ENCODE peak calls at places on chromosome 13, in nine cellular contexts. One of them, this sample, is unnamed.

GRCh38 chr13:42068886-42069285 is 20.4 kb downstream of the DGKH start:
- DNase-seq in fibroblast of lung: no peak
- DNase-seq in stimulated activated CD4-positive, alpha-beta T cell treated with anti-CD3 and anti-CD28 coated beads, Interleukin-1b, Interleukin-23, amount 100 ng/mL, for 4 hours: no peak
- DNase-seq in GF-D8: no peak
- DNase-seq in HCT116: no peak
- DNase-seq in GM20000: no peak
- DNase-seq in T-helper 2 cell: no peak
- DNase-seq in caudate nucleus: no peak
- DNase-seq in naive thymus-derived CD4-positive, alpha-beta T cell: no peak
- DNase-seq in this sample: no peak

GRCh38 chr13:113864303-113864890 is 521 bp upstream of the GAS6 start:
- DNase-seq in fibroblast of lung: no peak
- DNase-seq in stimulated activated CD4-positive, alpha-beta T cell treated with anti-CD3 and anti-CD28 coated beads, Interleukin-1b, Interleukin-23, amount 100 ng/mL, for 4 hours: no peak
- DNase-seq in GF-D8: no peak
- DNase-seq in HCT116: no peak
- DNase-seq in GM20000: no peak
- DNase-seq in T-helper 2 cell: no peak
- DNase-seq in caudate nucleus: no peak
- DNase-seq in naive thymus-derived CD4-positive, alpha-beta T cell: no peak
- DNase-seq in this sample: no peak

GRCh38 chr13:113573065-113573464 is 11.5 kb upstream of the TFDP1 start:
- DNase-seq in fibroblast of lung: no peak
- DNase-seq in stimulated activated CD4-positive, alpha-beta T cell treated with anti-CD3 and anti-CD28 coated beads, Interleukin-1b, Interleukin-23, amount 100 ng/mL, for 4 hours: no peak
- DNase-seq in GF-D8: no peak
- DNase-seq in HCT116: no peak
- DNase-seq in GM20000: no peak
- DNase-seq in T-helper 2 cell: no peak
- DNase-seq in caudate nucleus: no peak
- DNase-seq in naive thymus-derived CD4-positive, alpha-beta T cell: no peak
- DNase-seq in this sample: no peak

GRCh38 chr13:29526741-29527140 is 68.7 kb downstream of the SLC7A1 start:
- DNase-seq in fibroblast of lung: no peak
- DNase-seq in stimulated activated CD4-positive, alpha-beta T cell treated with anti-CD3 and anti-CD28 coated beads, Interleukin-1b, Interleukin-23, amount 100 ng/mL, for 4 hours: no peak
- DNase-seq in GF-D8: no peak
- DNase-seq in HCT116: no peak
- DNase-seq in GM20000: no peak
- DNase-seq in T-helper 2 cell: no peak
- DNase-seq in caudate nucleus: no peak
- DNase-seq in naive thymus-derived CD4-positive, alpha-beta T cell: no peak
- DNase-seq in this sample: no peak

GRCh38 chr13:37627428-37627827 is 28.9 kb upstream of the POSTN start:
- DNase-seq in fibroblast of lung: no peak
- DNase-seq in stimulated activated CD4-positive, alpha-beta T cell treated with anti-CD3 and anti-CD28 coated beads, Interleukin-1b, Interleukin-23, amount 100 ng/mL, for 4 hours: no peak
- DNase-seq in GF-D8: no peak
- DNase-seq in HCT116: no peak
- DNase-seq in GM20000: no peak
- DNase-seq in T-helper 2 cell: no peak
- DNase-seq in caudate nucleus: no peak
- DNase-seq in naive thymus-derived CD4-positive, alpha-beta T cell: no peak
- DNase-seq in this sample: no peak

GRCh38 chr13:110593430-110594130 is 21.8 kb upstream of the NAXD start:
- DNase-seq in fibroblast of lung: peak; percentile 73
- DNase-seq in stimulated activated CD4-positive, alpha-beta T cell treated with anti-CD3 and anti-CD28 coated beads, Interleukin-1b, Interleukin-23, amount 100 ng/mL, for 4 hours: no peak
- DNase-seq in GF-D8: peak; percentile 53
- DNase-seq in HCT116: peak; percentile 50
- DNase-seq in GM20000: peak; percentile 78
- DNase-seq in T-helper 2 cell: peak; percentile 57
- DNase-seq in caudate nucleus: no peak
- DNase-seq in naive thymus-derived CD4-positive, alpha-beta T cell: peak; percentile 23
- DNase-seq in this sample: no peak

GRCh38 chr13:72960541-72960940 is 98.3 kb upstream of the KLF5 start:
- DNase-seq in fibroblast of lung: no peak
- DNase-seq in stimulated activated CD4-positive, alpha-beta T cell treated with anti-CD3 and anti-CD28 coated beads, Interleukin-1b, Interleukin-23, amount 100 ng/mL, for 4 hours: no peak
- DNase-seq in GF-D8: no peak
- DNase-seq in HCT116: no peak
- DNase-seq in GM20000: no peak
- DNase-seq in T-helper 2 cell: no peak
- DNase-seq in caudate nucleus: no peak
- DNase-seq in naive thymus-derived CD4-positive, alpha-beta T cell: no peak
- DNase-seq in this sample: no peak

GRCh38 chr13:38399540-38399939 is 49.9 kb downstream of the UFM1 start:
- DNase-seq in fibroblast of lung: peak; percentile 43
- DNase-seq in stimulated activated CD4-positive, alpha-beta T cell treated with anti-CD3 and anti-CD28 coated beads, Interleukin-1b, Interleukin-23, amount 100 ng/mL, for 4 hours: no peak
- DNase-seq in GF-D8: no peak
- DNase-seq in HCT116: no peak
- DNase-seq in GM20000: no peak
- DNase-seq in T-helper 2 cell: no peak
- DNase-seq in caudate nucleus: no peak
- DNase-seq in naive thymus-derived CD4-positive, alpha-beta T cell: no peak
- DNase-seq in this sample: no peak

GRCh38 chr13:79320433-79320832 is 85.6 kb downstream of the RBM26 start:
- DNase-seq in fibroblast of lung: no peak
- DNase-seq in stimulated activated CD4-positive, alpha-beta T cell treated with anti-CD3 and anti-CD28 coated beads, Interleukin-1b, Interleukin-23, amount 100 ng/mL, for 4 hours: no peak
- DNase-seq in GF-D8: no peak
- DNase-seq in HCT116: no peak
- DNase-seq in GM20000: no peak
- DNase-seq in T-helper 2 cell: no peak
- DNase-seq in caudate nucleus: no peak
- DNase-seq in naive thymus-derived CD4-positive, alpha-beta T cell: no peak
- DNase-seq in this sample: no peak

GRCh38 chr13:40355126-40355719 is 311.2 kb downstream of the FOXO1 start:
- DNase-seq in fibroblast of lung: no peak
- DNase-seq in stimulated activated CD4-positive, alpha-beta T cell treated with anti-CD3 and anti-CD28 coated beads, Interleukin-1b, Interleukin-23, amount 100 ng/mL, for 4 hours: no peak
- DNase-seq in GF-D8: no peak
- DNase-seq in HCT116: no peak
- DNase-seq in GM20000: no peak
- DNase-seq in T-helper 2 cell: no peak
- DNase-seq in caudate nucleus: no peak
- DNase-seq in naive thymus-derived CD4-positive, alpha-beta T cell: no peak
- DNase-seq in this sample: no peak

GRCh38 chr13:50079278-50080157 is 64.3 kb downstream of the KCNRG start:
- DNase-seq in fibroblast of lung: peak; percentile 33
- DNase-seq in stimulated activated CD4-positive, alpha-beta T cell treated with anti-CD3 and anti-CD28 coated beads, Interleukin-1b, Interleukin-23, amount 100 ng/mL, for 4 hours: no peak
- DNase-seq in GF-D8: no peak
- DNase-seq in HCT116: no peak
- DNase-seq in GM20000: no peak
- DNase-seq in T-helper 2 cell: no peak
- DNase-seq in caudate nucleus: no peak
- DNase-seq in naive thymus-derived CD4-positive, alpha-beta T cell: no peak
- DNase-seq in this sample: no peak

GRCh38 chr13:27967736-27968315 is 1.3 kb downstream of the CDX2 start:
- DNase-seq in fibroblast of lung: no peak
- DNase-seq in stimulated activated CD4-positive, alpha-beta T cell treated with anti-CD3 and anti-CD28 coated beads, Interleukin-1b, Interleukin-23, amount 100 ng/mL, for 4 hours: no peak
- DNase-seq in GF-D8: no peak
- DNase-seq in HCT116: no peak
- DNase-seq in GM20000: peak; percentile 44
- DNase-seq in T-helper 2 cell: no peak
- DNase-seq in caudate nucleus: no peak
- DNase-seq in naive thymus-derived CD4-positive, alpha-beta T cell: no peak
- DNase-seq in this sample: no peak

GRCh38 chr13:32284927-32285632 is 30.1 kb downstream of the ZAR1L start:
- DNase-seq in fibroblast of lung: peak; percentile 65
- DNase-seq in stimulated activated CD4-positive, alpha-beta T cell treated with anti-CD3 and anti-CD28 coated beads, Interleukin-1b, Interleukin-23, amount 100 ng/mL, for 4 hours: no peak
- DNase-seq in GF-D8: no peak
- DNase-seq in HCT116: peak; percentile 7
- DNase-seq in GM20000: no peak
- DNase-seq in T-helper 2 cell: no peak
- DNase-seq in caudate nucleus: no peak
- DNase-seq in naive thymus-derived CD4-positive, alpha-beta T cell: no peak
- DNase-seq in this sample: no peak

GRCh38 chr13:22499919-22500318 is 680.9 kb upstream of the SGCG start:
- DNase-seq in fibroblast of lung: no peak
- DNase-seq in stimulated activated CD4-positive, alpha-beta T cell treated with anti-CD3 and anti-CD28 coated beads, Interleukin-1b, Interleukin-23, amount 100 ng/mL, for 4 hours: no peak
- DNase-seq in GF-D8: no peak
- DNase-seq in HCT116: no peak
- DNase-seq in GM20000: no peak
- DNase-seq in T-helper 2 cell: no peak
- DNase-seq in caudate nucleus: no peak
- DNase-seq in naive thymus-derived CD4-positive, alpha-beta T cell: no peak
- DNase-seq in this sample: no peak

GRCh38 chr13:42384265-42384664 is 112.3 kb downstream of the AKAP11 start:
- DNase-seq in fibroblast of lung: no peak
- DNase-seq in stimulated activated CD4-positive, alpha-beta T cell treated with anti-CD3 and anti-CD28 coated beads, Interleukin-1b, Interleukin-23, amount 100 ng/mL, for 4 hours: no peak
- DNase-seq in GF-D8: no peak
- DNase-seq in HCT116: no peak
- DNase-seq in GM20000: no peak
- DNase-seq in T-helper 2 cell: no peak
- DNase-seq in caudate nucleus: no peak
- DNase-seq in naive thymus-derived CD4-positive, alpha-beta T cell: no peak
- DNase-seq in this sample: no peak

GRCh38 chr13:98048263-98048662 is 94.6 kb upstream of the FARP1 start:
- DNase-seq in fibroblast of lung: no peak
- DNase-seq in stimulated activated CD4-positive, alpha-beta T cell treated with anti-CD3 and anti-CD28 coated beads, Interleukin-1b, Interleukin-23, amount 100 ng/mL, for 4 hours: no peak
- DNase-seq in GF-D8: no peak
- DNase-seq in HCT116: no peak
- DNase-seq in GM20000: no peak
- DNase-seq in T-helper 2 cell: no peak
- DNase-seq in caudate nucleus: no peak
- DNase-seq in naive thymus-derived CD4-positive, alpha-beta T cell: no peak
- DNase-seq in this sample: no peak

GRCh38 chr13:55571237-55571867 is 1569.4 kb upstream of the PRR20A start:
- DNase-seq in fibroblast of lung: no peak
- DNase-seq in stimulated activated CD4-positive, alpha-beta T cell treated with anti-CD3 and anti-CD28 coated beads, Interleukin-1b, Interleukin-23, amount 100 ng/mL, for 4 hours: no peak
- DNase-seq in GF-D8: no peak
- DNase-seq in HCT116: no peak
- DNase-seq in GM20000: no peak
- DNase-seq in T-helper 2 cell: no peak
- DNase-seq in caudate nucleus: no peak
- DNase-seq in naive thymus-derived CD4-positive, alpha-beta T cell: no peak
- DNase-seq in this sample: no peak

GRCh38 chr13:110915874-110916670 is 1.2 kb upstream of the ANKRD10 start:
- DNase-seq in fibroblast of lung: peak; percentile 69
- DNase-seq in stimulated activated CD4-positive, alpha-beta T cell treated with anti-CD3 and anti-CD28 coated beads, Interleukin-1b, Interleukin-23, amount 100 ng/mL, for 4 hours: no peak
- DNase-seq in GF-D8: peak; percentile 33
- DNase-seq in HCT116: no peak
- DNase-seq in GM20000: no peak
- DNase-seq in T-helper 2 cell: no peak
- DNase-seq in caudate nucleus: no peak
- DNase-seq in naive thymus-derived CD4-positive, alpha-beta T cell: no peak
- DNase-seq in this sample: no peak

GRCh38 chr13:54574791-54575190 is 1546.2 kb downstream of the OLFM4 start:
- DNase-seq in fibroblast of lung: no peak
- DNase-seq in stimulated activated CD4-positive, alpha-beta T cell treated with anti-CD3 and anti-CD28 coated beads, Interleukin-1b, Interleukin-23, amount 100 ng/mL, for 4 hours: no peak
- DNase-seq in GF-D8: no peak
- DNase-seq in HCT116: no peak
- DNase-seq in GM20000: no peak
- DNase-seq in T-helper 2 cell: no peak
- DNase-seq in caudate nucleus: no peak
- DNase-seq in naive thymus-derived CD4-positive, alpha-beta T cell: no peak
- DNase-seq in this sample: no peak

GRCh38 chr13:99269627-99270252 is 11.6 kb upstream of the GPR18 start:
- DNase-seq in fibroblast of lung: peak; percentile 81
- DNase-seq in stimulated activated CD4-positive, alpha-beta T cell treated with anti-CD3 and anti-CD28 coated beads, Interleukin-1b, Interleukin-23, amount 100 ng/mL, for 4 hours: no peak
- DNase-seq in GF-D8: peak; percentile 51
- DNase-seq in HCT116: peak; percentile 38
- DNase-seq in GM20000: peak; percentile 23
- DNase-seq in T-helper 2 cell: peak; percentile 79
- DNase-seq in caudate nucleus: no peak
- DNase-seq in naive thymus-derived CD4-positive, alpha-beta T cell: peak; percentile 63
- DNase-seq in this sample: no peak

GRCh38 chr13:27362064-27362751 is 62.2 kb upstream of the GTF3A start:
- DNase-seq in fibroblast of lung: peak; percentile 77
- DNase-seq in stimulated activated CD4-positive, alpha-beta T cell treated with anti-CD3 and anti-CD28 coated beads, Interleukin-1b, Interleukin-23, amount 100 ng/mL, for 4 hours: peak; percentile 77
- DNase-seq in GF-D8: peak; percentile 51
- DNase-seq in HCT116: peak; percentile 69
- DNase-seq in GM20000: peak; percentile 87
- DNase-seq in T-helper 2 cell: peak; percentile 78
- DNase-seq in caudate nucleus: peak; percentile 64
- DNase-seq in naive thymus-derived CD4-positive, alpha-beta T cell: peak; percentile 70
- DNase-seq in this sample: peak; percentile 71

GRCh38 chr13:77389617-77389984 is 62.7 kb upstream of the MYCBP2 start:
- DNase-seq in fibroblast of lung: no peak
- DNase-seq in stimulated activated CD4-positive, alpha-beta T cell treated with anti-CD3 and anti-CD28 coated beads, Interleukin-1b, Interleukin-23, amount 100 ng/mL, for 4 hours: no peak
- DNase-seq in GF-D8: no peak
- DNase-seq in HCT116: no peak
- DNase-seq in GM20000: peak; percentile 11
- DNase-seq in T-helper 2 cell: peak; percentile 89
- DNase-seq in caudate nucleus: no peak
- DNase-seq in naive thymus-derived CD4-positive, alpha-beta T cell: no peak
- DNase-seq in this sample: no peak

GRCh38 chr13:48253849-48254248 is 20.8 kb downstream of the ITM2B start:
- DNase-seq in fibroblast of lung: peak; percentile 72
- DNase-seq in stimulated activated CD4-positive, alpha-beta T cell treated with anti-CD3 and anti-CD28 coated beads, Interleukin-1b, Interleukin-23, amount 100 ng/mL, for 4 hours: no peak
- DNase-seq in GF-D8: no peak
- DNase-seq in HCT116: no peak
- DNase-seq in GM20000: no peak
- DNase-seq in T-helper 2 cell: no peak
- DNase-seq in caudate nucleus: no peak
- DNase-seq in naive thymus-derived CD4-positive, alpha-beta T cell: no peak
- DNase-seq in this sample: no peak

GRCh38 chr13:45364876-45365557 is 24.0 kb upstream of the TPT1 start:
- DNase-seq in fibroblast of lung: no peak
- DNase-seq in stimulated activated CD4-positive, alpha-beta T cell treated with anti-CD3 and anti-CD28 coated beads, Interleukin-1b, Interleukin-23, amount 100 ng/mL, for 4 hours: no peak
- DNase-seq in GF-D8: no peak
- DNase-seq in HCT116: no peak
- DNase-seq in GM20000: no peak
- DNase-seq in T-helper 2 cell: no peak
- DNase-seq in caudate nucleus: no peak
- DNase-seq in naive thymus-derived CD4-positive, alpha-beta T cell: no peak
- DNase-seq in this sample: no peak

GRCh38 chr13:99605417-99606321 is 104.4 kb downstream of the TM9SF2 start:
- DNase-seq in fibroblast of lung: no peak
- DNase-seq in stimulated activated CD4-positive, alpha-beta T cell treated with anti-CD3 and anti-CD28 coated beads, Interleukin-1b, Interleukin-23, amount 100 ng/mL, for 4 hours: peak; percentile 14
- DNase-seq in GF-D8: no peak
- DNase-seq in HCT116: peak; percentile 16
- DNase-seq in GM20000: peak; percentile 69
- DNase-seq in T-helper 2 cell: peak; percentile 72
- DNase-seq in caudate nucleus: peak; percentile 49
- DNase-seq in naive thymus-derived CD4-positive, alpha-beta T cell: no peak
- DNase-seq in this sample: peak; percentile 31

GRCh38 chr13:20397896-20398295 is 127.8 kb downstream of the CRYL1 start:
- DNase-seq in fibroblast of lung: no peak
- DNase-seq in stimulated activated CD4-positive, alpha-beta T cell treated with anti-CD3 and anti-CD28 coated beads, Interleukin-1b, Interleukin-23, amount 100 ng/mL, for 4 hours: no peak
- DNase-seq in GF-D8: no peak
- DNase-seq in HCT116: no peak
- DNase-seq in GM20000: no peak
- DNase-seq in T-helper 2 cell: no peak
- DNase-seq in caudate nucleus: no peak
- DNase-seq in naive thymus-derived CD4-positive, alpha-beta T cell: no peak
- DNase-seq in this sample: no peak

GRCh38 chr13:110850840-110851239 is 64.0 kb downstream of the ANKRD10 start:
- DNase-seq in fibroblast of lung: no peak
- DNase-seq in stimulated activated CD4-positive, alpha-beta T cell treated with anti-CD3 and anti-CD28 coated beads, Interleukin-1b, Interleukin-23, amount 100 ng/mL, for 4 hours: no peak
- DNase-seq in GF-D8: no peak
- DNase-seq in HCT116: no peak
- DNase-seq in GM20000: no peak
- DNase-seq in T-helper 2 cell: no peak
- DNase-seq in caudate nucleus: no peak
- DNase-seq in naive thymus-derived CD4-positive, alpha-beta T cell: no peak
- DNase-seq in this sample: no peak

GRCh38 chr13:41645313-41645712 is 188.0 kb downstream of the RGCC start:
- DNase-seq in fibroblast of lung: peak; percentile 93
- DNase-seq in stimulated activated CD4-positive, alpha-beta T cell treated with anti-CD3 and anti-CD28 coated beads, Interleukin-1b, Interleukin-23, amount 100 ng/mL, for 4 hours: no peak
- DNase-seq in GF-D8: no peak
- DNase-seq in HCT116: no peak
- DNase-seq in GM20000: no peak
- DNase-seq in T-helper 2 cell: no peak
- DNase-seq in caudate nucleus: no peak
- DNase-seq in naive thymus-derived CD4-positive, alpha-beta T cell: no peak
- DNase-seq in this sample: no peak

GRCh38 chr13:50220938-50221337 is 205.7 kb downstream of the KCNRG start:
- DNase-seq in fibroblast of lung: no peak
- DNase-seq in stimulated activated CD4-positive, alpha-beta T cell treated with anti-CD3 and anti-CD28 coated beads, Interleukin-1b, Interleukin-23, amount 100 ng/mL, for 4 hours: no peak
- DNase-seq in GF-D8: no peak
- DNase-seq in HCT116: no peak
- DNase-seq in GM20000: no peak
- DNase-seq in T-helper 2 cell: no peak
- DNase-seq in caudate nucleus: no peak
- DNase-seq in naive thymus-derived CD4-positive, alpha-beta T cell: no peak
- DNase-seq in this sample: no peak

GRCh38 chr13:27302643-27303262 is 32.1 kb downstream of the RASL11A start:
- DNase-seq in fibroblast of lung: no peak
- DNase-seq in stimulated activated CD4-positive, alpha-beta T cell treated with anti-CD3 and anti-CD28 coated beads, Interleukin-1b, Interleukin-23, amount 100 ng/mL, for 4 hours: no peak
- DNase-seq in GF-D8: peak; percentile 17
- DNase-seq in HCT116: no peak
- DNase-seq in GM20000: no peak
- DNase-seq in T-helper 2 cell: no peak
- DNase-seq in caudate nucleus: no peak
- DNase-seq in naive thymus-derived CD4-positive, alpha-beta T cell: peak; percentile 60
- DNase-seq in this sample: no peak

GRCh38 chr13:103157034-103157433 is 90.8 kb upstream of the SLC10A2 start:
- DNase-seq in fibroblast of lung: no peak
- DNase-seq in stimulated activated CD4-positive, alpha-beta T cell treated with anti-CD3 and anti-CD28 coated beads, Interleukin-1b, Interleukin-23, amount 100 ng/mL, for 4 hours: no peak
- DNase-seq in GF-D8: no peak
- DNase-seq in HCT116: no peak
- DNase-seq in GM20000: no peak
- DNase-seq in T-helper 2 cell: no peak
- DNase-seq in caudate nucleus: no peak
- DNase-seq in naive thymus-derived CD4-positive, alpha-beta T cell: no peak
- DNase-seq in this sample: no peak